ENCODE peak calls at places on chromosome 12, in seven cellular contexts. D, J, F, C, G, M and T are unnamed samples.

GRCh38 chr12:93176166-93176565 is 201.6 kb upstream of the NUDT4 start:
- ATAC-seq in D (no peak), J (no peak), G (no peak), M (no peak), C (peak), F (peak), T (no peak)

GRCh38 chr12:120125029-120125428 is 8.5 kb upstream of the RAB35 start:
- ATAC-seq in M (no peak), C (no peak), G (no peak), D (no peak), J (no peak), F (no peak), T (no peak)

GRCh38 chr12:114933428-114934160 is 249.6 kb upstream of the TBX3 start:
- ATAC-seq in F (peak), C (peak), D (no peak), J (no peak), M (peak), G (no peak), T (no peak)

GRCh38 chr12:90167501-90167900 is 458.9 kb upstream of the ATP2B1 start:
- ATAC-seq in J (no peak), G (no peak), C (no peak), M (no peak), F (no peak), D (no peak), T (no peak)

GRCh38 chr12:90174198-90174510 is 465.5 kb upstream of the ATP2B1 start:
- ATAC-seq in M (no peak), F (no peak), J (no peak), G (no peak), C (no peak), D (peak), T (no peak)

GRCh38 chr12:18171571-18171970 is 81.6 kb upstream of the RERGL start:
- ATAC-seq in D (no peak), G (no peak), F (no peak), M (no peak), J (no peak), C (no peak), T (no peak)

GRCh38 chr12:71439613-71440392 is at the start of gene LGR5:
- ATAC-seq in J (peak), C (peak), M (peak), D (peak), F (peak), G (peak), T (peak)

GRCh38 chr12:124994435-124994975 is 1.1 kb downstream of the BRI3BP start:
- ATAC-seq in C (peak), G (no peak), M (no peak), D (no peak), F (peak), J (no peak), T (no peak)

GRCh38 chr12:5081016-5081415 is 37.3 kb downstream of the KCNA5 start:
- ATAC-seq in F (peak), C (no peak), M (no peak), G (no peak), D (no peak), J (no peak), T (no peak)

GRCh38 chr12:90712671-90713070 is 242.3 kb downstream of the CCER1 start:
- ATAC-seq in D (no peak), J (no peak), G (no peak), M (no peak), C (peak), F (no peak), T (no peak)

GRCh38 chr12:26768611-26769603 is 64.1 kb downstream of the ITPR2 start:
- ATAC-seq in F (no peak), C (peak), M (peak), D (peak), J (no peak), G (no peak), T (no peak)

GRCh38 chr12:30925607-30926242 is 823 bp upstream of the TSPAN11 start:
- ATAC-seq in F (no peak), G (no peak), C (no peak), M (no peak), J (no peak), D (no peak), T (no peak)

GRCh38 chr12:16048511-16048910 is 137.4 kb downstream of the DERA start:
- ATAC-seq in G (no peak), C (no peak), M (no peak), J (no peak), D (no peak), F (no peak), T (no peak)

GRCh38 chr12:120711411-120711810 is 1.2 kb downstream of the UNC119B start:
- ATAC-seq in F (no peak), J (no peak), M (no peak), C (peak), D (no peak), G (no peak), T (no peak)

GRCh38 chr12:8622681-8623080 is 10.0 kb upstream of the AICDA start:
- ATAC-seq in G (no peak), M (no peak), F (no peak), J (no peak), D (no peak), C (no peak), T (no peak)

GRCh38 chr12:27769142-27769672 is 10.8 kb upstream of the KLHL42 start:
- ATAC-seq in F (no peak), G (no peak), C (no peak), J (no peak), D (no peak), M (no peak), T (no peak)

GRCh38 chr12:53313996-53314395 is 7.4 kb downstream of the AAAS start:
- ATAC-seq in F (no peak), G (no peak), M (no peak), C (no peak), D (no peak), J (no peak), T (no peak)

GRCh38 chr12:99386907-99387306 is 260.6 kb upstream of the GARIN6 start:
- ATAC-seq in F (no peak), G (no peak), J (no peak), M (peak), D (no peak), C (no peak), T (no peak)